ENCODE peak calls at places on chromosomes 1 and 21, in four cellular contexts. D is SK-N-SH, U is HepG2, P is K562. M is an unnamed sample.
A peak's percentile ranks its signal among the peaks of the same experiment; 100 is the strongest.

GRCh38 chr1:233843523-233844204 is 60.8 kb upstream of the SLC35F3 start:
- DNase-seq in P (no peak), U (no peak), D (no peak), M (no peak)

GRCh38 chr1:48670234-48671020 is 106.3 kb downstream of the BEND5 start:
- DNase-seq in D (no peak), P (no peak), U (no peak), M (no peak)

GRCh38 chr1:63704443-63704842 is 69.4 kb upstream of the ROR1 start:
- DNase-seq in U (no peak), D (no peak), P (no peak), M (no peak)

GRCh38 chr1:6660415-6661049 is 35.9 kb downstream of the THAP3 start:
- DNase-seq in D (no peak), P (no peak), U (no peak), M (no peak)

GRCh38 chr1:229714964-229715603 is 89.0 kb downstream of the URB2 start:
- DNase-seq in P (peak; percentile 50), U (peak; percentile 37), D (no peak), M (peak; percentile 56)

GRCh38 chr1:92843429-92844352 is 11.9 kb downstream of the RPL5 start:
- DNase-seq in P (no peak), U (no peak), D (no peak), M (no peak)

GRCh38 chr1:215439549-215439948 is 127.6 kb upstream of the KCTD3 start:
- DNase-seq in P (no peak), U (no peak), D (no peak), M (no peak)

GRCh38 chr1:192668434-192668983 is 32.6 kb downstream of the RGS13 start:
- DNase-seq in P (no peak), U (peak; percentile 80), D (no peak), M (no peak)

GRCh38 chr1:201184734-201185453 is 5.7 kb upstream of the IGFN1 start:
- DNase-seq in P (peak; percentile 34), U (peak; percentile 58), D (peak; percentile 77), M (peak; percentile 46)

GRCh38 chr1:217622042-217622441 is 8.8 kb downstream of the GPATCH2 start:
- DNase-seq in D (no peak), P (no peak), U (no peak), M (no peak)

GRCh38 chr1:101235696-101236545 is 898 bp upstream of the S1PR1 start:
- DNase-seq in U (no peak), P (peak; percentile 16), D (peak; percentile 63), M (peak; percentile 44)

GRCh38 chr1:36981771-36982622 is 52.3 kb downstream of the GRIK3 start:
- DNase-seq in D (peak; percentile 28), U (no peak), P (no peak), M (no peak)

GRCh38 chr1:90924982-90925381 is 96.9 kb downstream of the ZNF644 start:
- DNase-seq in U (no peak), D (no peak), P (no peak), M (peak; percentile 67)

GRCh38 chr1:12166834-12167492 is at the start of gene TNFRSF1B:
- DNase-seq in P (peak; percentile 96), U (no peak), D (peak; percentile 91), M (peak; percentile 67)

GRCh38 chr21:22351076-22351475 is 1352.9 kb downstream of the NCAM2 start:
- DNase-seq in U (no peak), P (no peak), D (no peak), M (no peak)

GRCh38 chr21:43268804-43269186 is 100.0 kb downstream of the CRYAA start:
- DNase-seq in P (no peak), U (no peak), D (no peak), M (no peak)

GRCh38 chr1:93033029-93033428 is 46.1 kb upstream of the MTF2 start:
- DNase-seq in U (no peak), D (no peak), P (peak; percentile 62), M (no peak)

GRCh38 chr21:44273046-44273445 is 11.3 kb upstream of the DNMT3L start:
- DNase-seq in D (no peak), U (no peak), P (no peak), M (no peak)

GRCh38 chr1:234763910-234764309 is 153.9 kb upstream of the IRF2BP2 start:
- DNase-seq in U (peak; percentile 79), D (no peak), P (no peak), M (no peak)

GRCh38 chr1:185720633-185721272 is 13.4 kb upstream of the HMCN1 start:
- DNase-seq in D (no peak), U (peak; percentile 17), P (no peak), M (no peak)
- TF ChIP-seq FOXJ3 in D (no peak), U (no peak), P (no peak), M (no peak)

GRCh38 chr1:117664314-117664713 is 58.5 kb downstream of the TENT5C start:
- DNase-seq in D (no peak), P (peak; percentile 45), U (no peak), M (no peak)
- TF ChIP-seq FOXJ3 in D (no peak), P (no peak), U (no peak), M (no peak)

DNA sequence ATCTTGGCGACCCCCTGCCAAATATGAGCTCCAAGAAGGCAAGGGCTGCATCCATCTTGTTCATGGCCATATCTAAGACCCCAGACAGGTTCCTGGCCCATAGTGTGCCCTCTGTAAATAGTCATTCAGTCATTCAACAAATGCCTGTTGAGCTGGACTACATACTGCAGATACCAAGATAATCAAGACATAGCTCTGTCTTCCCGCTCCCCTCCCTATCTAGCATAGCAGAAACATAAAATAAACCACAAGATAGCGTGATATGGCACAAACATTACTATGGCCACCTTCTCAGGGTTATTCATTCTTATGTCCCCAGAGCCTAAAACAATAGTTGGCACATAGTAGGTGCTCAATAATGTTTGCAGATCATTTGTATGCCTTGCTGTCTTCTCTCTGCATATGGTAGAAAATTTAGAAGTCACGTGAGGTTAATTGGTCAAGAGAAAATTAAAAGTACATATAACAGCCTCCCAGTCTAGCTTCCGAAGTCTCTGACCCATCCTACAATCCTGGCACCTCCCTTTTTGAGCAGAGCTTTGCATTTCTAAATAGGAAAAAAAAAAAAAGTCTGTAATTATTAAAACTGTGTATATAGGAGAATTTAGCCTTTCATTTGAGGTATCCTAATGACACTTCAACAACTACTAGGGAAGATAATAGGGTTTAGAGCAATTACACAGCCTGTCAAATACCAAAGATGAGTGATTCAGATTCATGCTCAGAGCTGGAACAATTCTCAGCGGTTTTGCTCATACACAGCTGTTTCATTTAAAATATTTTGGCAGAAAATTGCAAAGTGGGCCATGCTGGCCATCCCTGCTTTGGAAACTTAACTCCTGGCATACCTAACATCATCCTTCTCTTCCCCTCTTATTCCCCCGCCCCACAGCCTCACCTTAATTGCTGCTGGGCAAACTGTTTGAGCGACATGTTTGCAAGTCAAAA is 219.0 kb downstream of the KAZN start:
- DNase-seq in P (no peak), D (no peak), U (no peak), M (no peak)
- TF ChIP-seq FOXJ3 in P (no peak), D (no peak), U (no peak), M (no peak)

GRCh38 chr1:204348722-204349121 is 11.0 kb downstream of the PLEKHA6 start:
- DNase-seq in P (peak; percentile 74), D (peak; percentile 80), U (peak; percentile 14), M (no peak)
- TF ChIP-seq FOXJ3 in P (no peak), D (peak; percentile 60), U (no peak), M (no peak)

GRCh38 chr1:43274804-43275180 is 5.0 kb downstream of the TMEM125 start:
- DNase-seq in P (no peak), U (no peak), D (no peak), M (no peak)

GRCh38 chr1:43272576-43273571 is 3.1 kb downstream of the TMEM125 start:
- DNase-seq in D (no peak), P (no peak), U (no peak), M (no peak)

GRCh38 chr1:43273708-43274107 is 3.9 kb downstream of the TMEM125 start:
- DNase-seq in U (no peak), P (no peak), D (no peak), M (no peak)

GRCh38 chr1:43275826-43276620 is 6.2 kb downstream of the TMEM125 start:
- DNase-seq in D (no peak), P (no peak), U (no peak), M (no peak)

DNA sequence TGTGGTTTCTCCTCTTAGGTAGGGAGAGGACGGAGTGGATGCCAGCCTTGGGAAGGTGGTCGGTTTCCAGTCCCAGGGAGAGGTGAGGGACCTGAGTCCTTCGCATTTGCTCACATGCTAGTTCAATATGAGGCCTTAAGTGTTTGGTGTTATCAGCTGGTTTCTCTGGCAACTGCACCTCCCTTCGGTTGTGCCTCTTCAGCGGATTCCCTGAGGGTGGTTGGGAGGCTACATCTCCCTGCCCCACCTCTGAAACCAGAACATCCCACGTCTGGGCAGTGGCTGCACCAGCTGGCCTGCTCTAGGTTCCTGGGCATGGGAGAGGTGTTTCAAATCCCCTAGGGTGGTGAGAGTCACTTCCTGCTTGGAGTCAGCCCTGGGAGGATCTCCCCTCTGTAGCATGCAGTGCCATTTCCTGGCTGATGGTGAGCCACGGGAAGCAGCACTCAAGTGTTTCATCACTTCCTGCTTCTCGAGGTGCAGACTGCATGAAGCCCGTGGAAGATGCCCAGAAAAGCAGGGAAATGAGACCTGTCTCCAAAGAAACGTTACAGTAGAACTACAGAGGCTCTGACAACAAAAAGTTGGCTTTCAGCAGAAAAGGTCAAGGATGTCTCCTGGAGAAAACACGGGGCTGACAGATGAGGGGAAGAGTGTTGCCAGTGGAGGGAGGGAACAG is 4.5 kb downstream of the TMEM125 start:
- DNase-seq in D (no peak), U (no peak), P (no peak), M (no peak)
- TF ChIP-seq FOXJ3 in D (no peak), U (no peak), P (no peak), M (no peak)

M was measured in WTC11.